ENCODE peak calls at places on chromosomes 5 and 9, in seven cellular contexts. Y is hepatocyte, U is cardiac muscle cell, W is sigmoid colon, H is lower lobe of right lung, V is brain microvascular endothelial cell, J is adrenal gland. T is an unnamed sample.

GRCh38 chr5:151086192-151086869 is 5.5 kb upstream of the TNIP1 start:
- DNase-seq in V (no peak), J (no peak), W (no peak), U (no peak), H (no peak), Y (no peak), T (no peak)

GRCh38 chr9:137245450-137246421 is 4.6 kb downstream of the TUBB4B start:
- DNase-seq in J (no peak), W (no peak), Y (peak), V (no peak), U (no peak), H (no peak), T (no peak)

GRCh38 chr9:114272739-114273431 is 50.0 kb upstream of the ORM1 start:
- DNase-seq in W (peak), Y (no peak), H (peak), J (no peak), V (no peak), U (no peak), T (no peak)

GRCh38 chr5:626850-627249 is 14.7 kb downstream of the CEP72 start:
- DNase-seq in V (peak), J (no peak), Y (no peak), W (no peak), U (no peak), H (no peak), T (no peak)

GRCh38 chr9:112378441-112379176 is 1.3 kb upstream of the HSDL2 start:
- DNase-seq in V (peak), J (no peak), Y (peak), W (no peak), H (peak), U (peak), T (no peak)

GRCh38 chr9:127943746-127944145 is 6.1 kb upstream of the DPM2 start:
- DNase-seq in H (peak), Y (peak), J (peak), W (peak), V (peak), U (peak), T (peak)

GRCh38 chr9:107733530-107733907 is 243.9 kb upstream of the KLF4 start:
- DNase-seq in V (no peak), W (peak), Y (no peak), U (no peak), J (peak), H (no peak), T (peak)

GRCh38 chr5:912356-913091 is 19.8 kb downstream of the TRIP13 start:
- DNase-seq in V (peak), W (no peak), J (peak), H (peak), Y (no peak), U (no peak), T (peak)

GRCh38 chr5:55865831-55866230 is 14.7 kb downstream of the IL31RA start:
- DNase-seq in H (no peak), W (no peak), J (no peak), U (peak), Y (peak), V (peak), T (no peak)

GRCh38 chr5:5828619-5829018 is 406.1 kb downstream of the ICE1 start:
- DNase-seq in J (no peak), W (no peak), Y (no peak), U (no peak), H (no peak), V (no peak), T (no peak)

GRCh38 chr9:31005086-31005665 is 1379.3 kb upstream of the ACO1 start:
- DNase-seq in H (no peak), U (no peak), J (no peak), V (no peak), Y (no peak), W (no peak), T (no peak)

GRCh38 chr5:43010956-43011355 is 29.2 kb downstream of the ANXA2R start:
- DNase-seq in U (no peak), V (no peak), J (no peak), H (no peak), Y (no peak), W (no peak), T (no peak)

GRCh38 chr5:156354571-156354970 is 27.6 kb downstream of the SGCD start:
- DNase-seq in Y (no peak), W (no peak), U (no peak), J (no peak), V (no peak), H (no peak), T (no peak)
- H3K27ac ChIP-seq in Y (no peak), W (no peak), U (no peak), J (no peak), V (no peak), H (no peak), T (no peak)

GRCh38 chr5:159450417-159450816 is 120.1 kb upstream of the IL12B start:
- DNase-seq in V (no peak), J (no peak), W (no peak), H (no peak), U (no peak), Y (no peak), T (no peak)
- H3K4me3 ChIP-seq in V (no peak), J (no peak), W (no peak), H (no peak), U (no peak), Y (no peak), T (no peak)

DNA sequence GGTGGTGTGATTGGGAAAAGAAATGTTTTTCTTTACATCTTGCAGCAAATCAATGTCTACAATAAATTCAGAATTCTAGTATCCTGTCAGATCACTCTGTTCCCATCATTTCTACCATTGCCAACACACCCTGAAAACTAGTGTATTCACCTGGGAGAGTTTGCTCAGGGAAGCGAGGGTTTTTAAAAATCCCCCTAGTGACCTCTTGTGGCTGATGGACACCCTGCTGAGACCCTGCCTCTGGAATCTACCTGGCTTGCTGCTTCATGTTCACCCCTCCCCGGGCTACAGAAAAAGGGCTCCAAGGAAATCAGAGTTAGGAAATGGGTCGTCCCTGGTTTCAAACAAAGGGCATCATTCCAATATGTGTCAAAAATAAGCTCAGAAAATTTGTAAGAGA is 21.4 kb upstream of the ALDOB start:
- DNase-seq in H (no peak), Y (no peak), J (no peak), V (no peak), U (peak), W (no peak), T (no peak)
- TF ChIP-seq CTCF in H (no peak), Y (peak), J (no peak), V (peak), U (no peak), W (no peak), T (no peak)

GRCh38 chr5:52844885-52845284 is 57.2 kb downstream of the ITGA1 start:
- DNase-seq in J (no peak), H (no peak), W (no peak), V (no peak), Y (no peak), U (no peak), T (no peak)
- H3K27ac ChIP-seq in J (no peak), H (no peak), W (peak), V (peak), Y (no peak), U (no peak), T (peak)

DNA sequence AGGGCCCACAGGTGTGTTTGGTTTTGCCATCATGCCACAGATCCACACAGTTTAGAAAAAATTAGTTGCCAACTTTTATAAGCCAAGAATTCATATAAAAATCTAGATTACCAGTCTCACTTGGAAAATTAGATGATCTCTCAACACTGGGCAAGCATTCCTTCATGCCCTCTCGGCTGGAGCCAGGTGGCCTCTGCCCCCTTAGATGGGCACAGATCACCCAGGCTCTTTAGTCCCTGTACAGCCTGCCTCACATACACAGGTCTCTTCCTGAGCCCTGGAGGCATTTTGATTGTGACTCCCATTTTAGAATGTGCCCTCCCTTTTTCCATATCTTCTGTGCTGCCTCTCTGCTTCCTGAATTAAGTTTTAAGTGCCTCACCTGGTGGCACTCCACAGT is 20.0 kb downstream of the ACO1 start:
- DNase-seq in W (no peak), H (no peak), Y (no peak), J (no peak), U (no peak), V (no peak), T (no peak)
- H3K4me3 ChIP-seq in W (no peak), H (no peak), Y (no peak), J (no peak), U (no peak), V (no peak), T (no peak)

T was measured in dorsolateral prefrontal cortex.